ENCODE peak calls at places on chromosomes 3 and 15, in four cellular contexts. G is activated CD8-positive, alpha-beta memory T cell treated with anti-CD3 and anti-CD28 coated beads for 24 hours; K is sciatic nerve; U is SW480. F is an unnamed sample.

GRCh38 chr3:140736863-140737460 is 59.1 kb downstream of the TRIM42 start:
- DNase-seq in K (peak), G (no peak), U (peak), F (no peak)

GRCh38 chr3:64501298-64501906 is 186.4 kb downstream of the ADAMTS9 start:
- DNase-seq in U (no peak), G (no peak), K (no peak), F (no peak)

GRCh38 chr15:49282366-49282765 is 112.3 kb downstream of the GALK2 start:
- DNase-seq in U (no peak), K (no peak), G (no peak), F (no peak)

GRCh38 chr15:71784719-71785118 is 25.6 kb upstream of the NR2E3 start:
- DNase-seq in G (no peak), U (no peak), K (no peak), F (no peak)

GRCh38 chr3:150255416-150255815 is 152.7 kb upstream of the TSC22D2 start:
- DNase-seq in U (no peak), K (no peak), G (no peak), F (no peak)

GRCh38 chr3:191260431-191261303 is 61.6 kb downstream of the OSTN start:
- DNase-seq in U (no peak), K (no peak), G (no peak), F (no peak)

GRCh38 chr3:114361391-114361790 is 67.6 kb downstream of the TIGIT start:
- DNase-seq in G (no peak), U (no peak), K (no peak), F (no peak)

GRCh38 chr3:134354612-134355275 is 19.5 kb downstream of the AMOTL2 start:
- DNase-seq in G (no peak), K (no peak), U (no peak), F (no peak)

GRCh38 chr15:69798481-69799315 is 299.0 kb downstream of the TLE3 start:
- DNase-seq in G (no peak), U (no peak), K (peak), F (no peak)

GRCh38 chr3:48656061-48656840 is 6.4 kb downstream of the CELSR3 start:
- DNase-seq in U (no peak), G (peak), K (peak), F (no peak)

GRCh38 chr3:58647661-58648141 is 18.9 kb downstream of the FAM3D start:
- DNase-seq in K (no peak), U (no peak), G (no peak), F (no peak)

GRCh38 chr3:71658131-71658530 is 67.1 kb downstream of the EIF4E3 start:
- DNase-seq in U (peak), G (no peak), K (peak), F (no peak)

GRCh38 chr3:10205461-10206165 is 40.9 kb downstream of the IRAK2 start:
- DNase-seq in U (peak), K (no peak), G (no peak), F (no peak)

GRCh38 chr3:61591300-61591699 is 29.9 kb downstream of the PTPRG start:
- DNase-seq in G (no peak), U (no peak), K (no peak), F (no peak)

F was measured in GM12878.